ENCODE peak calls at places on chromosomes 16 and 17, in five cellular contexts. K is GM10248; P is MV-4-11; G is stimulated activated CD4-positive, alpha-beta T cell treated with anti-CD3 and anti-CD28 coated beads, TNF-alpha, amount 100 ng/mL, for 24 hours; L is NCI-H82. C is an unnamed sample.

GRCh38 chr16:70395345-70395901 is 43.5 kb downstream of the ST3GAL2 start:
- DNase-seq in K (peak), P (peak), G (peak), L (peak), C (peak)

GRCh38 chr17:16415031-16415924 is at the start of gene TRPV2:
- DNase-seq in K (peak), P (peak), G (no peak), L (peak), C (no peak)

GRCh38 chr17:21282231-21282630 is 2.3 kb upstream of the MAP2K3 start:
- DNase-seq in K (no peak), P (no peak), G (no peak), L (peak), C (no peak)

GRCh38 chr16:49838361-49838638 is 17.6 kb downstream of the ZNF423 start:
- DNase-seq in K (no peak), P (no peak), G (no peak), L (no peak), C (no peak)

GRCh38 chr17:2703606-2704005 is 8.0 kb downstream of the CLUH start:
- DNase-seq in K (no peak), P (no peak), G (no peak), L (no peak), C (no peak)

GRCh38 chr17:27530791-27531391 is 74.6 kb downstream of the KSR1 start:
- DNase-seq in K (no peak), P (peak), G (no peak), L (no peak), C (no peak)

GRCh38 chr16:82735176-82735575 is 108.4 kb downstream of the CDH13 start:
- DNase-seq in K (no peak), P (peak), G (no peak), L (no peak), C (no peak)

GRCh38 chr16:2025251-2025650 is 1.5 kb upstream of the NHERF2 start:
- DNase-seq in K (no peak), P (no peak), G (no peak), L (no peak), C (no peak)

GRCh38 chr16:51756447-51757123 is 605.5 kb upstream of the SALL1 start:
- DNase-seq in K (no peak), P (no peak), G (no peak), L (peak), C (no peak)

GRCh38 chr16:24504467-24505345 is 34.7 kb upstream of the RBBP6 start:
- DNase-seq in K (peak), P (peak), G (peak), L (peak), C (peak)

GRCh38 chr17:49730787-49731441 is 23.1 kb upstream of the SLC35B1 start:
- DNase-seq in K (no peak), P (no peak), G (no peak), L (no peak), C (no peak)

GRCh38 chr17:32191306-32191705 is 49.0 kb downstream of the RHOT1 start:
- DNase-seq in K (no peak), P (no peak), G (no peak), L (no peak), C (no peak)

GRCh38 chr17:40848583-40849235 is 18.3 kb downstream of the KRT12 start:
- DNase-seq in K (no peak), P (no peak), G (no peak), L (no peak), C (no peak)

GRCh38 chr17:75778861-75779249 is 5.8 kb upstream of the UNK start:
- DNase-seq in K (peak), P (peak), G (no peak), L (peak), C (no peak)

GRCh38 chr16:35173295-35173694 is 1713.9 kb downstream of the TP53TG3F start:
- DNase-seq in K (no peak), P (no peak), G (no peak), L (no peak), C (no peak)

GRCh38 chr17:66949501-66949900 is 15.0 kb upstream of the CACNG4 start:
- DNase-seq in K (no peak), P (no peak), G (no peak), L (no peak), C (no peak)

GRCh38 chr16:25012525-25012991 is 2.6 kb downstream of the ARHGAP17 start:
- DNase-seq in K (no peak), P (peak), G (no peak), L (no peak), C (no peak)

GRCh38 chr16:23826528-23827244 is 9.1 kb upstream of the PRKCB start:
- DNase-seq in K (peak), P (peak), G (no peak), L (no peak), C (no peak)

GRCh38 chr16:88727871-88728270 is 21.6 kb downstream of the CTU2 start:
- DNase-seq in K (no peak), P (no peak), G (no peak), L (no peak), C (no peak)

GRCh38 chr17:77266891-77267341 is 126.1 kb downstream of the SEC14L1 start:
- DNase-seq in K (no peak), P (peak), G (no peak), L (peak), C (no peak)

GRCh38 chr16:68644715-68645493 is at the start of gene CDH3:
- DNase-seq in K (no peak), P (peak), G (no peak), L (peak), C (peak)

GRCh38 chr17:62664336-62665120 is 37.1 kb downstream of the MRC2 start:
- DNase-seq in K (no peak), P (no peak), G (no peak), L (no peak), C (no peak)

GRCh38 chr16:19338335-19338734 is 52.8 kb downstream of the CLEC19A start:
- DNase-seq in K (no peak), P (no peak), G (no peak), L (peak), C (no peak)

GRCh38 chr17:61410100-61410551 is 10.5 kb downstream of the TBX2 start:
- DNase-seq in K (no peak), P (no peak), G (no peak), L (no peak), C (no peak)

GRCh38 chr16:29973384-29974246 is at the start of gene TAOK2:
- DNase-seq in K (peak), P (peak), G (peak), L (peak), C (peak)

GRCh38 chr16:70715113-70715711 is 29.4 kb upstream of the MTSS2 start:
- DNase-seq in K (no peak), P (no peak), G (no peak), L (peak), C (peak)

GRCh38 chr17:83174859-83175550 is 95.6 kb downstream of the METRNL start:
- DNase-seq in K (no peak), P (no peak), G (no peak), L (no peak), C (no peak)

GRCh38 chr16:28873543-28874201 is 4.6 kb upstream of the ATP2A1 start:
- DNase-seq in K (peak), P (peak), G (peak), L (peak), C (no peak)

GRCh38 chr16:30570621-30571443 is 682 bp downstream of the ZNF688 start:
- DNase-seq in K (no peak), P (no peak), G (no peak), L (peak), C (peak)

GRCh38 chr17:48571826-48572417 is 6.2 kb downstream of the HOXB4 start:
- DNase-seq in K (no peak), P (no peak), G (no peak), L (no peak), C (no peak)

GRCh38 chr17:81303385-81303784 is 8.3 kb upstream of the SLC38A10 start:
- DNase-seq in K (no peak), P (no peak), G (no peak), L (no peak), C (no peak)

GRCh38 chr16:3754304-3754703 is 37.0 kb upstream of the TRAP1 start:
- DNase-seq in K (no peak), P (no peak), G (no peak), L (no peak), C (no peak)

GRCh38 chr17:27529230-27529796 is 73.1 kb downstream of the KSR1 start:
- DNase-seq in K (no peak), P (peak), G (no peak), L (peak), C (no peak)

GRCh38 chr17:48725294-48726064 is 2.5 kb downstream of the PRAC2 start:
- DNase-seq in K (no peak), P (no peak), G (no peak), L (no peak), C (peak)